ENCODE peak calls at places on chromosome 14, in four cellular contexts. T is HCT116, U is SK-N-SH, E is HepG2. N is an unnamed sample.

GRCh38 chr14:59278111-59278510 is 89.6 kb downstream of the DAAM1 start:
- DNase-seq in T (peak), U (no peak), E (peak), N (peak)

GRCh38 chr14:69354383-69355154 is 43.5 kb downstream of the ERH start:
- DNase-seq in T (no peak), U (no peak), E (peak), N (no peak)

GRCh38 chr14:23114669-23115491 is 4.2 kb downstream of the CEBPE start:
- DNase-seq in T (peak), U (peak), E (peak), N (no peak)

GRCh38 chr14:20823859-20824258 is 21.2 kb upstream of the RNASE1 start:
- DNase-seq in T (no peak), U (no peak), E (no peak), N (no peak)

GRCh38 chr14:98858158-98858557 is 413.8 kb downstream of the BCL11B start:
- DNase-seq in T (no peak), U (no peak), E (no peak), N (no peak)

GRCh38 chr14:84988391-84988790 is 541.6 kb upstream of the FLRT2 start:
- DNase-seq in T (no peak), U (no peak), E (no peak), N (no peak)

GRCh38 chr14:91372680-91373495 is 44.7 kb downstream of the CCDC88C start:
- DNase-seq in T (no peak), U (peak), E (no peak), N (no peak)

GRCh38 chr14:71620401-71620800 is 311.8 kb upstream of the RGS6 start:
- DNase-seq in T (no peak), U (no peak), E (no peak), N (no peak)

GRCh38 chr14:65357091-65357490 is 55.4 kb upstream of the FUT8 start:
- DNase-seq in T (no peak), U (no peak), E (no peak), N (no peak)

GRCh38 chr14:93619176-93619793 is 169.0 kb downstream of the PRIMA1 start:
- DNase-seq in T (peak), U (peak), E (peak), N (peak)

GRCh38 chr14:92993302-92993701 is 70.4 kb downstream of the CHGA start:
- DNase-seq in T (no peak), U (no peak), E (peak), N (no peak)

GRCh38 chr14:106826833-106827369 is 1300.5 kb downstream of the TMEM121 start:
- DNase-seq in T (no peak), U (no peak), E (no peak), N (no peak)

GRCh38 chr14:49969961-49970360 is 77.1 kb downstream of the ARF6 start:
- DNase-seq in T (no peak), U (no peak), E (no peak), N (no peak)

GRCh38 chr14:84483072-84483410 is 1046.9 kb upstream of the FLRT2 start:
- DNase-seq in T (no peak), U (no peak), E (no peak), N (no peak)

GRCh38 chr14:65002586-65003210 is 16.0 kb downstream of the FNTB start:
- DNase-seq in T (no peak), U (no peak), E (no peak), N (no peak)

GRCh38 chr14:102508410-102508773 is 1.2 kb downstream of the ANKRD9 start:
- DNase-seq in T (no peak), U (no peak), E (peak), N (peak)

GRCh38 chr14:45238988-45239387 is 14.0 kb downstream of the MIS18BP1 start:
- DNase-seq in T (no peak), U (no peak), E (no peak), N (no peak)

GRCh38 chr14:69766984-69767368 is at the start of gene SRSF5:
- DNase-seq in T (peak), U (peak), E (peak), N (peak)

GRCh38 chr14:52071675-52072074 is 2.8 kb upstream of the NID2 start:
- DNase-seq in T (no peak), U (no peak), E (no peak), N (no peak)

GRCh38 chr14:63616015-63616414 is 25.7 kb downstream of the WDR89 start:
- DNase-seq in T (no peak), U (no peak), E (no peak), N (no peak)

GRCh38 chr14:86055512-86055911 is 525.6 kb downstream of the FLRT2 start:
- DNase-seq in T (no peak), U (no peak), E (no peak), N (no peak)

GRCh38 chr14:102795060-102795925 is 18.0 kb downstream of the TRAF3 start:
- DNase-seq in T (no peak), U (no peak), E (peak), N (peak)

GRCh38 chr14:21734457-21735074 is 60.9 kb upstream of the OR4E1 start:
- DNase-seq in T (peak), U (peak), E (peak), N (peak)

GRCh38 chr14:103155013-103155412 is 31.8 kb downstream of the TNFAIP2 start:
- DNase-seq in T (peak), U (peak), E (peak), N (no peak)

GRCh38 chr14:52018252-52018651 is 28.9 kb downstream of the RTRAF start:
- DNase-seq in T (no peak), U (no peak), E (no peak), N (peak)

GRCh38 chr14:37124617-37125016 is 47.8 kb downstream of the SLC25A21 start:
- DNase-seq in T (no peak), U (no peak), E (peak), N (no peak)

GRCh38 chr14:21960636-21961035 is 287.0 kb upstream of the OR4E1 start:
- DNase-seq in T (no peak), U (no peak), E (no peak), N (no peak)

GRCh38 chr14:87745507-87746118 is 247.4 kb downstream of the GALC start:
- DNase-seq in T (peak), U (peak), E (peak), N (peak)

GRCh38 chr14:103118019-103118662 is 5.1 kb upstream of the TNFAIP2 start:
- DNase-seq in T (no peak), U (no peak), E (no peak), N (peak)

GRCh38 chr14:101707285-101707842 is 54.1 kb upstream of the PPP2R5C start:
- DNase-seq in T (peak), U (peak), E (peak), N (no peak)

GRCh38 chr14:66088661-66089060 is 397.5 kb upstream of the CCDC196 start:
- DNase-seq in T (no peak), U (no peak), E (no peak), N (no peak)

GRCh38 chr14:59585891-59586554 is 9.4 kb upstream of the CCDC175 start:
- DNase-seq in T (no peak), U (no peak), E (no peak), N (no peak)

GRCh38 chr14:91872011-91872476 is 4.7 kb upstream of the TC2N start:
- DNase-seq in T (no peak), U (no peak), E (peak), N (no peak)

GRCh38 chr14:37047226-37047625 is 125.2 kb downstream of the SLC25A21 start:
- DNase-seq in T (no peak), U (no peak), E (no peak), N (no peak)

GRCh38 chr14:89990623-89991275 is 35.0 kb downstream of the TDP1 start:
- DNase-seq in T (no peak), U (no peak), E (no peak), N (no peak)
- TF ChIP-seq ELF1 in T (no peak), U (no peak), E (no peak), N (no peak)

DNA sequence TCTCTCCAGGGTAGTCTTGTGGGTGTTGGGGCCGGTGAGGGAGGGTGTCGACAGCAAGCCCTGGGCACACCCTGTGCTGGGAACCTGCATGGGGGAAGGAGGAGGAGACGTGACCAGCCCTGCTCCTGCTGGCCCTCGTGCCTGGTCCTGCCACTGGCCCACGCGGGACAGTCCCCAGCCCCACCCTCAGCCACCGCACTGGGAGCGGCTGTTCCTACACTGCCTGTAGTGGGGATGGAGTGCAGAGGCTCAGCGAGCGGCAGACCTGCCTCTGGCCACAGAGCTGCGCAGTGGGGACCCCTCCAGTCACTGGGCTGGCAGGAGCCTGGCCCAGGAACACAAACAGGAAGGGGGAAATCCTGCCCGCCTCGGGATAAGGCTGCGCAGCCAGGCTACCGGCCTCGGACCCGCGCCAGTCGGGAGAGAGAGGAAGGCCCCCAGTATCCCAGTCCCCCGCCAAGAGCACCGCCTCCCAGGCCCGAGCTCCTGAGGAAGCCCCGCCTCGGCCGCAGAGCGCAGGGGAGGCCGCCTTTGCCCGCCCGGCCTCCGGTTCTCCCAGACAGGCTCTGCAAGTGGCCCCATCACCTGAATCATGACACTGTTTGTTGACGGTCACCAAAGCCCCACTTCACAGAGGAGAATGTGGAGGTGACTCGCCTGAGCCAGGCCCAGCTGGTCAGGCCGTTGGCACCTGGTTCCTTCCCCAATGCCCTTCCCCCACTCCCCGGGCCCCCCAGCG is 10.6 kb downstream of the AHNAK2 start:
- DNase-seq in T (no peak), U (peak), E (no peak), N (no peak)
- TF ChIP-seq ELF1 in T (no peak), U (no peak), E (no peak), N (no peak)

DNA sequence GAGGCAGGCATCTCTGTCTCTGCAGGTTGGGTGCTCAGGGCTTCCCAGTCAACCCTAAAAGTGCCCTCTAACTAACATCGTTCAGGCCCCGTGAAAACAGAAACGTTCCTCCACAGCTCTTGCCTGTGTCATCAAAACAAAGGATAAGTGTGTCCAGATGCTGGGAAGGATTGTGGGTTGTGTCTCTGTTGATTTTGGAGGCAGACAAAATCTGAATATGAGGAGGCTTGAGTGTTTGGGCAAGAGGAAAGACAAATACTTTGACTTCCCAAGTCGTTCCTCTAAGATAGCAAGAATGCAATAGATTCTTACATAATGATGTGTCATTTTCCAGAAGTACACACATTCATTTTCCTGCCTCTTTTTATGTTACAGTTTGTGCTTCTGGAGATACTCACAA is 52.9 kb downstream of the SERPINA3 start:
- DNase-seq in T (no peak), U (no peak), E (no peak), N (no peak)
- TF ChIP-seq ELF1 in T (no peak), U (no peak), E (no peak), N (no peak)

GRCh38 chr14:32623300-32624093 is 294.4 kb downstream of the AKAP6 start:
- DNase-seq in T (no peak), U (no peak), E (no peak), N (no peak)
- TF ChIP-seq ELF1 in T (no peak), U (no peak), E (no peak), N (no peak)

DNA sequence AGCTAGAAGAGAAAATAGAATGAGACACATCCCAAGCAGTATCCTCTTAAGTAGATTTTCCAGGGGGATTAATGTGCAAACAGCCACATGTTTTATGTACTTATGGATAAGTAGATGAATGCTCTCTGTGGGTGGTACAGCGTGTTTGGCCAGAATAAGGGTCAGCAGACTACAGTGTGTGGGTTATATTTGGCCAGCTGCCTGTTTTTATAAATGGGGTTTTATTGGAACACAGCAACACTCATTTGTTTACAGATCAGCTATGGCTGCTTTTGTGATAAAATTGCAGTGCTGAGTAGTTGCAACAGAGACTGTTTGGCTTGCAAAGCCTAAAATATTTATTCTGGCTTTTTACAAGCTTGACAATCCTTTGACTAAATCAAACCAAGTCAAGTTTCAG is 780.2 kb upstream of the SEL1L start:
- DNase-seq in T (no peak), U (no peak), E (no peak), N (no peak)
- TF ChIP-seq ELF1 in T (no peak), U (no peak), E (no peak), N (no peak)

GRCh38 chr14:100274250-100274649 is 32.0 kb downstream of the SLC25A29 start:
- DNase-seq in T (no peak), U (no peak), E (no peak), N (no peak)
- TF ChIP-seq ELF1 in T (no peak), U (no peak), E (no peak), N (no peak)

GRCh38 chr14:54712371-54712998 is 145.6 kb downstream of the SAMD4A start:
- DNase-seq in T (no peak), U (no peak), E (no peak), N (no peak)

GRCh38 chr14:54711312-54711711 is 144.4 kb downstream of the SAMD4A start:
- DNase-seq in T (no peak), U (no peak), E (no peak), N (no peak)

GRCh38 chr14:54711812-54712211 is 144.9 kb downstream of the SAMD4A start:
- DNase-seq in T (no peak), U (no peak), E (no peak), N (no peak)

GRCh38 chr14:54715244-54715643 is 148.3 kb downstream of the SAMD4A start:
- DNase-seq in T (peak), U (no peak), E (no peak), N (peak)

DNA sequence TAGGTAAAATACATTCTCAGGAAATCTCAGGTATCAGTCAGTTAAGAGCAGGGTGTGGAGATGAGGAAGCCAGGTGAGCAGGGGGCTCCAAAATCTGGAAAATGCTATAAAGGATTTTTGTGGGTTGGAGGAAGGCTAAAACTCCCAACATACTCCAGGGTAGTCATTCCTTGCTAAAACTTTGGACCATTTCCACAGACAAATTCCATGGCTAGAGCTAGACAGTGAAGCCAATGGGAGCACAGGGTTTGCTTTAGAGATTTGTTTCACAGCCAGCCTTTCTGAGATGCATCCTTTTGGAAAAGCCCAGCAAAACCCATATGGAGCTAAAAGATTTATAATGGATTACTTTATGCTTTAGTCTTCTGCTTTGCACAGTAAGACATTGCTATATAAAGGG is 146.4 kb downstream of the SAMD4A start:
- DNase-seq in T (no peak), U (no peak), E (no peak), N (no peak)
- TF ChIP-seq ELF1 in T (no peak), U (no peak), E (no peak), N (no peak)

DNA sequence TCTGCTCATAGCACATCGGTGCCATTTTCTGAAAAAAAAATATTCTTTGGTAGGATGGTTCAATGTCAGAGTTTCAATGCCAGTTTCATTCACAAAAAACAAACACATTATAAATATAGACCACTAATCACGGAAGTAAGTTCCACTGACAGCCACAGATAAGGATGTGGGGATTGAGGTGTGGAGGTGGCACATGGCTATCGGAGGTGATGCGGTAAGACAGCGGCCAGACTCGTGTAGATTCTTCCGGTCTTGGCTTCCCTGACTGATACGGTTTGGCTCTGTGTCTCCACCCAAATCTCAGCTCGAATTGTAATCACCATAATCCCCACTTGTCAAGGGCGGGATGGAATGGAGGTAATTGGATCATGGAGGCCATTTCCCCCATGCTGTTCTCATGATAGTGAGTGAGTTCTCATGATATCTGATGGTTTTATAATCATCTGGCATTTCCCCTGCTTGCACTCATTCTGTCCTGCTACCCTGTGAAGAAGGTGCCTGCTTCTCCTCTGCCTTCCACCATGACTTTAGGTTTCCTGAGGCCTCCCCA is 693.4 kb downstream of the VRK1 start:
- DNase-seq in T (no peak), U (no peak), E (no peak), N (no peak)
- TF ChIP-seq ELF1 in T (no peak), U (no peak), E (no peak), N (no peak)

GRCh38 chr14:57822081-57822480 is 43.8 kb downstream of the SLC35F4 start:
- DNase-seq in T (no peak), U (no peak), E (no peak), N (no peak)
- TF ChIP-seq ELF1 in T (no peak), U (no peak), E (no peak), N (no peak)

GRCh38 chr14:73977896-73978295 is 27.8 kb downstream of the COQ6 start:
- DNase-seq in T (no peak), U (no peak), E (no peak), N (no peak)
- TF ChIP-seq ELF1 in T (no peak), U (no peak), E (no peak), N (no peak)

N was measured in K562.